ENCODE peak calls at places on chromosomes 7 and 10, in six cellular contexts. F, T, P, V, S and I are unnamed samples.
A peak's percentile ranks its signal among the peaks of the same experiment; 100 is the strongest.

GRCh38 chr10:132834311-132834761 is 48.4 kb upstream of the NKX6-2 start:
- DNase-seq in F (no peak), T (no peak), P (no peak), V (no peak), S (peak; percentile 69), I (no peak)

GRCh38 chr10:4982764-4983226 is 19.6 kb downstream of the AKR1C1 start:
- DNase-seq in F (no peak), T (no peak), P (peak; percentile 55), V (peak; percentile 9), S (no peak), I (no peak)

GRCh38 chr7:4248295-4248694 is 433.8 kb upstream of the FOXK1 start:
- DNase-seq in F (no peak), T (no peak), P (no peak), V (no peak), S (no peak), I (no peak)

GRCh38 chr10:44860811-44861751 is 50.1 kb upstream of the TMEM72 start:
- DNase-seq in F (peak; percentile 22), T (peak; percentile 55), P (no peak), V (peak; percentile 99), S (no peak), I (peak; percentile 91)

GRCh38 chr10:50275650-50276235 is 24.4 kb upstream of the ASAH2 start:
- DNase-seq in F (no peak), T (peak; percentile 84), P (peak; percentile 47), V (no peak), S (peak; percentile 74), I (no peak)

GRCh38 chr10:21527634-21528451 is 2.4 kb upstream of the SKIDA1 start:
- DNase-seq in F (no peak), T (peak; percentile 25), P (no peak), V (peak; percentile 82), S (no peak), I (no peak)

GRCh38 chr7:155392726-155393570 is 65.0 kb upstream of the EN2 start:
- DNase-seq in F (no peak), T (peak; percentile 60), P (no peak), V (no peak), S (peak; percentile 9), I (no peak)

GRCh38 chr7:158662610-158663427 is 41.8 kb downstream of the NCAPG2 start:
- DNase-seq in F (no peak), T (no peak), P (no peak), V (no peak), S (no peak), I (no peak)

GRCh38 chr10:104868231-104868630 is 227.1 kb downstream of the SORCS3 start:
- DNase-seq in F (no peak), T (no peak), P (no peak), V (no peak), S (no peak), I (no peak)

GRCh38 chr7:51472873-51473272 is 156.3 kb upstream of the COBL start:
- DNase-seq in F (no peak), T (no peak), P (no peak), V (no peak), S (no peak), I (no peak)

GRCh38 chr10:72075184-72076115 is 12.9 kb downstream of the SPOCK2 start:
- DNase-seq in F (no peak), T (no peak), P (peak; percentile 21), V (no peak), S (peak; percentile 54), I (no peak)

GRCh38 chr10:18737841-18738240 is 78.6 kb downstream of the ARL5B start:
- DNase-seq in F (no peak), T (no peak), P (no peak), V (peak; percentile 93), S (no peak), I (peak; percentile 83)

GRCh38 chr7:158885624-158886023 is 29.3 kb downstream of the DYNC2I1 start:
- DNase-seq in F (no peak), T (no peak), P (no peak), V (no peak), S (no peak), I (no peak)

GRCh38 chr10:118568327-118568848 is 27.1 kb downstream of the PRLHR start:
- DNase-seq in F (no peak), T (peak; percentile 70), P (no peak), V (peak; percentile 32), S (no peak), I (no peak)

GRCh38 chr7:108455833-108456677 is at the start of gene NRCAM:
- DNase-seq in F (no peak), T (peak; percentile 96), P (peak; percentile 51), V (peak; percentile 68), S (peak; percentile 80), I (no peak)

GRCh38 chr10:78549536-78549935 is 515.9 kb downstream of the RPS24 start:
- DNase-seq in F (no peak), T (no peak), P (no peak), V (peak; percentile 20), S (no peak), I (no peak)

GRCh38 chr7:2247141-2247985 is 5.3 kb downstream of the NUDT1 start:
- DNase-seq in F (no peak), T (peak; percentile 91), P (no peak), V (no peak), S (no peak), I (no peak)

GRCh38 chr10:79088613-79089355 is 20.0 kb downstream of the ZMIZ1 start:
- DNase-seq in F (no peak), T (no peak), P (no peak), V (no peak), S (no peak), I (no peak)

GRCh38 chr7:1450987-1451386 is 8.3 kb downstream of the MICALL2 start:
- DNase-seq in F (no peak), T (no peak), P (no peak), V (no peak), S (no peak), I (no peak)

GRCh38 chr7:149720372-149721083 is 52.9 kb downstream of the ZNF467 start:
- DNase-seq in F (no peak), T (peak; percentile 53), P (no peak), V (no peak), S (peak; percentile 73), I (no peak)

GRCh38 chr7:51311166-51311565 is 5.4 kb downstream of the COBL start:
- DNase-seq in F (no peak), T (peak; percentile 73), P (no peak), V (no peak), S (no peak), I (no peak)

GRCh38 chr7:81616951-81617350 is 152.9 kb downstream of the HGF start:
- DNase-seq in F (no peak), T (no peak), P (no peak), V (peak; percentile 83), S (no peak), I (no peak)

GRCh38 chr7:132376361-132377013 is 199.8 kb downstream of the PLXNA4 start:
- DNase-seq in F (no peak), T (no peak), P (no peak), V (no peak), S (peak; percentile 8), I (no peak)

GRCh38 chr7:26180792-26181198 is 19.8 kb downstream of the HNRNPA2B1 start:
- DNase-seq in F (no peak), T (no peak), P (no peak), V (no peak), S (no peak), I (no peak)

GRCh38 chr7:42046483-42046882 is 190.5 kb downstream of the GLI3 start:
- DNase-seq in F (no peak), T (no peak), P (no peak), V (peak; percentile 77), S (no peak), I (no peak)

GRCh38 chr10:104925232-104925851 is 284.3 kb downstream of the SORCS3 start:
- DNase-seq in F (no peak), T (peak; percentile 85), P (no peak), V (peak; percentile 22), S (no peak), I (no peak)

GRCh38 chr7:130903358-130903974 is 169.5 kb upstream of the KLF14 start:
- DNase-seq in F (no peak), T (no peak), P (no peak), V (peak; percentile 98), S (no peak), I (peak; percentile 79)

GRCh38 chr10:69914373-69915268 is 112.9 kb downstream of the COL13A1 start:
- DNase-seq in F (peak; percentile 19), T (peak; percentile 93), P (peak; percentile 77), V (peak; percentile 42), S (peak; percentile 85), I (no peak)

GRCh38 chr10:7260912-7261700 is 149.7 kb downstream of the SFMBT2 start:
- DNase-seq in F (no peak), T (no peak), P (no peak), V (peak; percentile 74), S (no peak), I (no peak)

GRCh38 chr10:104040382-104040781 is 45.3 kb downstream of the COL17A1 start:
- DNase-seq in F (no peak), T (no peak), P (no peak), V (no peak), S (no peak), I (no peak)

GRCh38 chr10:120984221-120984620 is 133.1 kb downstream of the WDR11 start:
- DNase-seq in F (no peak), T (no peak), P (no peak), V (no peak), S (no peak), I (no peak)

GRCh38 chr7:89334785-89335184 is 539.2 kb upstream of the TEX47 start:
- DNase-seq in F (no peak), T (no peak), P (no peak), V (no peak), S (no peak), I (no peak)
- TF ChIP-seq CTCF in F (no peak), T (peak; percentile 57), P (no peak), V (no peak), S (no peak), I (no peak)

GRCh38 chr7:121480566-121481335 is 84.6 kb upstream of the FAM3C start:
- DNase-seq in F (no peak), T (peak; percentile 56), P (no peak), V (peak; percentile 21), S (no peak), I (no peak)
- H3K27me3 ChIP-seq in F (no peaks in the 10 kb centered on the region), T (no peaks in the 10 kb centered on the region), P (no peaks in the 10 kb centered on the region), V (no peaks in the 10 kb centered on the region), S (no peaks in the 10 kb centered on the region), I (no peaks in the 10 kb centered on the region)

GRCh38 chr10:13587367-13587766 is 602 bp downstream of the PRPF18 start:
- DNase-seq in F (no peak), T (peak; percentile 70), P (no peak), V (no peak), S (peak; percentile 75), I (no peak)
- H3K4me3 ChIP-seq in F (peak overlapping the region; percentile 81), T (peak overlapping the region; percentile 97), P (peak overlapping the region; percentile 91), V (peak overlapping the region; percentile 100), S (peak overlapping the region; percentile 82), I (peak overlapping the region; percentile 83)

DNA sequence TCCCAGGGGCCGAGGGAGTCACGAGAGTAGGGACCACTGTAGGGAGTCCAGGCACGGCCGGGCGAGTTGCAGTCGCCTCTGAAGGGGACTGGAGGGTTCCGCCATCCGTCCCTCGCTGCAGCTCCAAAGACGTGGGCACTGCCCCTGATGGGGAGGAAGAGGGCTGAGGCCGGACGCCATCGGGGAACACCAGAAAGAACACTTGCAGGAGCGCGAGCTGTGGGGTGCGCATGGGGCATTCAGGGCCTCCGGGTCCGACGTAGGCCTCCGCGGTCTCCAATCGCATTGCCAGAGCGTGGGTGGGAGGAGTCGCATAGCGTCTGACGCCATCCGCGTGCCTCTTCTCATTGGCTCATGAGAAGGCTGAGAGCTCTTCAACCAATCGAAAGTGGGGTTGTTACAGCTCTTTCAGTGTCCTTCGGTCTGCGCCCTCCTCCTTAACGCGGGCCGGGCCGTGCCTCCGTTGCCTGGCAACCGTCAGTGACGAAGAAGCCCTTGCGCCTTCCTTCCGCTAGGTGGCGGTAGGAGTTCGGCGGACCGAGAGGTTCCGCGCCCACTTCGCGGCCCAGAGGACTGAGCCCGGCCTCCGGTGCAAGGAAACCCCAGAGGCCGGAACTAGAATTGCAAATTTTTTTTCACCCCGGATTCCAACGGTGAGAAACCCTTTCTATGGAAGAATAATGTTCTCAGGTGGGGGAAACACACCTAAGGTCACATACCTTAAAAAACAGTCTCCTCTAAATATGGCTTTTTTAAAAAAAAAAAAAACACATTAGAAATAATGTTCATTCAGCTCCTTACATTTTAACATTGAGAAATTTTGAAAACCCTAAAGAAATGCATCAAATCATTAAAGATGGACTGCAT is at the start of gene TCTN3:
- DNase-seq in F (peak; percentile 90), T (peak; percentile 98), P (peak; percentile 98), V (peak; percentile 99), S (peak; percentile 99), I (peak; percentile 98)
- TF ChIP-seq CTCF in F (peak; percentile 100), T (peak; percentile 100), P (peak; percentile 99), V (peak; percentile 97), S (peak; percentile 100), I (peak; percentile 100)